ENCODE peak calls at places on chromosomes 7 and 10, in nine cellular contexts. M, S, F, V, T, E, U, L and G are unnamed samples.

GRCh38 chr10:80529604-80530003 is 8.1 kb upstream of the SH2D4B start:
- DNase-seq in M (no peak), S (no peak), F (no peak), V (no peak), T (no peak), E (no peak), U (no peak), L (no peak), G (no peak)

GRCh38 chr10:125878957-125879835 is 1.9 kb downstream of the DHX32 start:
- DNase-seq in M (peak; percentile 44), S (no peak), F (no peak), V (no peak), T (no peak), E (no peak), U (no peak), L (no peak), G (no peak)

GRCh38 chr10:87844837-87845623 is 18.3 kb downstream of the KLLN start:
- DNase-seq in M (peak; percentile 68), S (no peak), F (no peak), V (no peak), T (no peak), E (no peak), U (no peak), L (no peak), G (no peak)

GRCh38 chr7:23205861-23206510 is 24.1 kb downstream of the NUP42 start:
- DNase-seq in M (no peak), S (peak; percentile 38), F (no peak), V (no peak), T (peak; percentile 39), E (no peak), U (no peak), L (peak; percentile 40), G (peak; percentile 27)

GRCh38 chr7:141695803-141696289 is 6.1 kb downstream of the DENND11 start:
- DNase-seq in M (no peak), S (no peak), F (peak; percentile 35), V (no peak), T (no peak), E (no peak), U (no peak), L (no peak), G (no peak)

GRCh38 chr7:107726356-107727130 is 17.4 kb upstream of the CBLL1 start:
- DNase-seq in M (no peak), S (no peak), F (no peak), V (no peak), T (no peak), E (no peak), U (no peak), L (no peak), G (no peak)

GRCh38 chr10:74542077-74542476 is 284.3 kb upstream of the KAT6B start:
- DNase-seq in M (no peak), S (no peak), F (no peak), V (no peak), T (no peak), E (no peak), U (no peak), L (no peak), G (no peak)

GRCh38 chr10:89355373-89355772 is 22.5 kb upstream of the IFIT1B start:
- DNase-seq in M (no peak), S (no peak), F (no peak), V (no peak), T (no peak), E (no peak), U (no peak), L (no peak), G (no peak)

GRCh38 chr10:33193867-33194521 is 140.5 kb downstream of the NRP1 start:
- DNase-seq in M (no peak), S (no peak), F (no peak), V (no peak), T (no peak), E (no peak), U (no peak), L (no peak), G (no peak)

GRCh38 chr7:86932038-86932512 is 127.4 kb downstream of the ELAPOR2 start:
- DNase-seq in M (no peak), S (no peak), F (no peak), V (no peak), T (no peak), E (no peak), U (no peak), L (no peak), G (no peak)

GRCh38 chr10:92279297-92279696 is 11.6 kb downstream of the CPEB3 start:
- DNase-seq in M (no peak), S (no peak), F (no peak), V (no peak), T (no peak), E (no peak), U (no peak), L (no peak), G (no peak)

GRCh38 chr7:124349443-124349842 is 316.6 kb upstream of the TMEM229A start:
- DNase-seq in M (no peak), S (no peak), F (no peak), V (no peak), T (no peak), E (no peak), U (no peak), L (no peak), G (no peak)

GRCh38 chr7:44066494-44067063 is 1.2 kb upstream of the PGAM2 start:
- DNase-seq in M (no peak), S (no peak), F (no peak), V (peak; percentile 58), T (no peak), E (no peak), U (no peak), L (peak; percentile 41), G (no peak)

GRCh38 chr10:69567920-69568319 is 5.3 kb downstream of the NEUROG3 start:
- DNase-seq in M (peak; percentile 58), S (peak; percentile 79), F (peak; percentile 92), V (peak; percentile 74), T (no peak), E (no peak), U (peak; percentile 7), L (peak; percentile 70), G (no peak)

GRCh38 chr7:13907824-13908223 is 81.6 kb downstream of the ETV1 start:
- DNase-seq in M (no peak), S (no peak), F (no peak), V (no peak), T (no peak), E (no peak), U (no peak), L (no peak), G (no peak)

GRCh38 chr10:49552277-49552676 is 13.4 kb upstream of the ERCC6 start:
- DNase-seq in M (peak; percentile 85), S (no peak), F (no peak), V (no peak), T (no peak), E (no peak), U (no peak), L (no peak), G (no peak)